ENCODE peak calls at places on chromosomes 4 and X, in eight cellular contexts. V is HCT116, R is A549, H is K562, N is WTC11, A is SK-N-SH, D is HepG2, E is H1. L is an unnamed sample.

GRCh38 chr4:187893418-187893817 is 102.2 kb upstream of the ZFP42 start:
- DNase-seq in H (no peak), D (no peak), A (no peak), V (no peak), N (no peak), R (no peak), E (no peak), L (no peak)

GRCh38 chr4:168882650-168883233 is 127.3 kb downstream of the CBR4 start:
- DNase-seq in R (peak), A (no peak), V (no peak), N (no peak), H (no peak), E (no peak), D (peak), L (no peak)

GRCh38 chr4:8589336-8589735 is 3.2 kb upstream of the CPZ start:
- DNase-seq in A (peak), N (no peak), D (no peak), R (no peak), E (no peak), H (no peak), V (no peak), L (no peak)

GRCh38 chrX:133563705-133564104 is 148.4 kb upstream of the GPC4 start:
- DNase-seq in V (no peak), E (no peak), N (no peak), R (no peak), D (no peak), A (no peak), H (no peak), L (no peak)

GRCh38 chr4:13102344-13102743 is 381.8 kb downstream of the RAB28 start:
- DNase-seq in N (no peak), D (no peak), V (no peak), R (no peak), E (no peak), A (no peak), H (no peak), L (peak)

GRCh38 chr4:92101609-92102231 is 202.0 kb upstream of the GRID2 start:
- DNase-seq in V (no peak), H (no peak), A (no peak), E (no peak), R (no peak), D (no peak), N (no peak), L (no peak)

GRCh38 chr4:122536001-122536400 is 79.5 kb upstream of the IL2 start:
- DNase-seq in H (no peak), E (no peak), N (no peak), R (no peak), A (no peak), D (no peak), V (no peak), L (no peak)

GRCh38 chr4:153083447-153083921 is 120.8 kb upstream of the TRIM2 start:
- DNase-seq in R (peak), H (peak), A (peak), N (peak), D (peak), E (peak), V (peak), L (peak)

GRCh38 chr4:129362685-129363274 is 266.8 kb downstream of the C4orf33 start:
- DNase-seq in N (peak), H (peak), E (peak), R (peak), A (peak), D (peak), V (peak), L (peak)

GRCh38 chr4:64326507-64326906 is 82.7 kb downstream of the TECRL start:
- DNase-seq in N (no peak), H (no peak), R (no peak), A (no peak), E (no peak), V (no peak), D (no peak), L (no peak)

GRCh38 chr4:89023140-89023539 is 33.8 kb downstream of the FAM13A start:
- DNase-seq in A (no peak), V (no peak), R (no peak), E (no peak), D (no peak), H (no peak), N (no peak), L (no peak)

GRCh38 chr4:13173974-13174373 is 310.2 kb downstream of the RAB28 start:
- DNase-seq in H (no peak), E (no peak), A (no peak), D (no peak), N (no peak), R (no peak), V (no peak), L (no peak)

GRCh38 chrX:133482345-133483041 is 67.2 kb upstream of the GPC4 start:
- DNase-seq in N (no peak), H (no peak), V (no peak), R (no peak), E (no peak), A (no peak), D (no peak), L (no peak)

GRCh38 chr4:127352220-127352619 is 280.5 kb upstream of the INTU start:
- DNase-seq in V (no peak), N (peak), E (no peak), R (no peak), H (no peak), D (no peak), A (no peak), L (peak)

GRCh38 chr4:186002853-186003252 is 66.1 kb upstream of the TLR3 start:
- DNase-seq in H (no peak), R (no peak), E (peak), N (no peak), V (no peak), D (no peak), A (peak), L (no peak)

GRCh38 chr4:153523941-153524386 is 57.8 kb downstream of the TMEM131L start:
- DNase-seq in D (no peak), H (no peak), V (no peak), R (no peak), N (no peak), A (no peak), E (no peak), L (no peak)

GRCh38 chr4:16253127-16253960 is 27.1 kb upstream of the TAPT1 start:
- DNase-seq in A (no peak), N (no peak), D (peak), R (peak), E (no peak), V (no peak), H (no peak), L (no peak)

GRCh38 chrX:23373129-23373804 is 38.6 kb downstream of the PTCHD1 start:
- DNase-seq in H (no peak), A (no peak), E (no peak), R (peak), D (no peak), V (no peak), N (no peak), L (no peak)

GRCh38 chrX:44876076-44876475 is 3.1 kb downstream of the KDM6A start:
- DNase-seq in R (no peak), V (no peak), E (no peak), H (no peak), D (no peak), N (no peak), A (no peak), L (no peak)

GRCh38 chr4:148056879-148057278 is 325.0 kb downstream of the ARHGAP10 start:
- DNase-seq in A (no peak), H (peak), R (peak), E (no peak), V (peak), D (no peak), N (peak), L (peak)

GRCh38 chr4:48483006-48483776 is at the start of gene SLC10A4:
- DNase-seq in R (peak), A (peak), H (peak), V (no peak), N (peak), E (peak), D (no peak), L (peak)

GRCh38 chrX:121570072-121570841 is 522.8 kb downstream of the GLUD2 start:
- DNase-seq in A (no peak), D (no peak), R (no peak), N (no peak), E (no peak), V (no peak), H (no peak), L (no peak)

GRCh38 chr4:169229571-169230028 is 41.2 kb downstream of the SH3RF1 start:
- DNase-seq in A (no peak), D (no peak), N (no peak), V (peak), R (peak), E (no peak), H (no peak), L (no peak)

GRCh38 chrX:31099536-31100090 is 27.8 kb upstream of the FTHL17 start:
- DNase-seq in E (no peak), D (no peak), A (no peak), H (no peak), R (no peak), V (no peak), N (no peak), L (peak)

GRCh38 chr4:151854731-151855130 is 93.9 kb upstream of the GATB start:
- DNase-seq in V (no peak), D (no peak), E (no peak), R (no peak), A (no peak), N (no peak), H (no peak), L (no peak)

GRCh38 chr4:4950891-4951290 is 68.4 kb downstream of the CYTL1 start:
- DNase-seq in A (no peak), N (no peak), E (no peak), D (no peak), V (no peak), R (no peak), H (no peak), L (no peak)

GRCh38 chr4:907691-908437 is 24.3 kb downstream of the GAK start:
- DNase-seq in N (no peak), A (no peak), E (no peak), H (no peak), V (no peak), D (no peak), R (no peak), L (no peak)

GRCh38 chrX:69618803-69619202 is 2.9 kb downstream of the EDA start:
- DNase-seq in H (no peak), D (peak), A (peak), E (no peak), R (peak), N (peak), V (no peak), L (peak)

GRCh38 chr4:78565971-78566372 is 14.4 kb downstream of the ANXA3 start:
- DNase-seq in R (peak), N (no peak), H (no peak), E (no peak), V (peak), D (peak), A (no peak), L (no peak)
- TF ChIP-seq MAX in R (no peak), N (no peak), H (no peak), E (no peak), V (no peak), D (no peak), A (no peak), L (no peak)

DNA sequence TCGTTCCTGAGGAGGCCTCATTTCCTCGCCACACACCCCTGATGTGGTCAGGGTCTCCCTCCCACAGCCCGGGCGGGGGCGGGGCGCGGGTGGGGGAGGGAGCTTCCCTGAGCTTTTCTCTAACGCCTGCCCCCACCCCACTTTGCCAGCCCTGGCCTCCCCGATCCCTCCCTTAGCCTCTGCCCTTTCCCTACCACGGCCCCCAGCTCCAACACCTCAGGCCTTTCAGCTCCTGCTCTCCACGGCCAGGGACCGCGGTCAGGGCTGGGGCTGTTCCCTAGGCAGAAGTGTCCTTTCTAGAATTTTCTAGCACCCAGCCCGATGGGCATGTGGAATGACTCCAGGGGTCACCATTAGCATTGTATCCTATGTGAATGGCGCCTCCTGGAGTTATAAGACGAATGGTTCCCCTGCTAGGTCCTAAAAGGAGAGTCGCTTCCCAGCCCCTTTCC is 201.3 kb upstream of the BCOR start:
- DNase-seq in R (no peak), N (peak), A (peak), D (no peak), E (peak), V (no peak), H (no peak), L (peak)
- TF ChIP-seq CTCF in R (no peak), N (no peak), A (peak), D (peak), E (peak), V (peak), H (peak), L (peak)

GRCh38 chr4:7344650-7345049 is 90.1 kb downstream of the PSAPL1 start:
- DNase-seq in N (no peak), E (no peak), A (no peak), V (no peak), H (no peak), D (no peak), R (no peak), L (no peak)
- TF ChIP-seq MAX in N (no peak), E (no peak), A (no peak), V (no peak), H (no peak), D (no peak), R (no peak), L (no peak)

GRCh38 chr4:90120037-90120436 is 7.2 kb upstream of the CCSER1 start:
- DNase-seq in V (no peak), E (no peak), N (no peak), H (no peak), R (no peak), A (no peak), D (no peak), L (peak)
- TF ChIP-seq CTCF in V (peak), E (peak), N (no peak), H (no peak), R (no peak), A (no peak), D (no peak), L (no peak)

DNA sequence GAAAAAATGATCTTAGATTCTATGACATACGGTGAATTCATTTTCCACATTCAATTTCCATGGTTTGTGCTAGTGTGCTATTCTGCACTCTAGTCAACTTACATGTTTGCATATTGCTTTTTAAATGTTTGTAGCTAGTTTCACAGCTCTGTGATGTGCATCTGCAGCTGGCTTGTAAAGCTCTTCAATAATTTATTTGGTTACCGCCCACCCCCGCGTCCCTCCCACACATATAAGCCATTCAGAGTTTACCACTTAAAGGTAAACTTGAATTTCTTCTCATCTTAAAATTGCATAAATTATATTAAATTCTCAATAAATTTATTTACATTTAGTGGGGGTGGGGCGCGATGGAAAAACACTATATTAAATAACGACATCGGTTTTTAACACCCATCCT is 291 bp upstream of the NBDY start:
- DNase-seq in V (no peak), N (no peak), H (peak), D (no peak), A (no peak), R (peak), E (no peak), L (peak)
- TF ChIP-seq MAX in V (no peak), N (no peak), H (no peak), D (no peak), A (no peak), R (no peak), E (no peak), L (no peak)